ENCODE peak calls at places on chromosomes 13 and 19, in four cellular contexts. E is A549, P is K562, S is HepG2. X is an unnamed sample.
A peak's percentile ranks its signal among the peaks of the same experiment; 100 is the strongest.

GRCh38 chr19:13831560-13832056 is 36.4 kb downstream of the ZSWIM4 start:
- DNase-seq in S (no peak), P (no peak), E (no peak), X (no peak)

GRCh38 chr13:102260256-102260655 is 141.6 kb downstream of the FGF14 start:
- DNase-seq in S (no peak), E (no peak), P (no peak), X (no peak)

GRCh38 chr19:16367269-16367683 is 42.6 kb downstream of the KLF2 start:
- DNase-seq in P (no peak), S (no peak), E (no peak), X (no peak)

GRCh38 chr13:97222934-97223710 is 989 bp downstream of the MBNL2 start:
- DNase-seq in E (no peak), S (no peak), P (no peak), X (no peak)

GRCh38 chr19:46898731-46899130 is 37.9 kb downstream of the ARHGAP35 start:
- DNase-seq in P (no peak), S (no peak), E (no peak), X (no peak)

GRCh38 chr19:35179830-35180229 is 25.3 kb downstream of the FXYD5 start:
- DNase-seq in P (no peak), E (no peak), S (no peak), X (no peak)

GRCh38 chr13:33775339-33776108 is 42.4 kb upstream of the RFC3 start:
- DNase-seq in S (no peak), P (no peak), E (no peak), X (no peak)

GRCh38 chr19:47663435-47663910 is 49.7 kb upstream of the EHD2 start:
- DNase-seq in P (no peak), S (peak; percentile 14), E (no peak), X (no peak)

GRCh38 chr13:60990032-60990733 is 425.5 kb downstream of the PCDH20 start:
- DNase-seq in S (peak; percentile 12), P (no peak), E (no peak), X (peak; percentile 63)

GRCh38 chr19:647566-648284 is 8.0 kb downstream of the FGF22 start:
- DNase-seq in S (no peak), E (no peak), P (no peak), X (no peak)

GRCh38 chr13:51000058-51000457 is 90.5 kb downstream of the RNASEH2B start:
- DNase-seq in E (no peak), P (no peak), S (no peak), X (no peak)

GRCh38 chr19:39199025-39199424 is 2.3 kb downstream of the NCCRP1 start:
- DNase-seq in E (no peak), S (peak; percentile 35), P (no peak), X (peak; percentile 42)

GRCh38 chr13:97018029-97018819 is 23.9 kb upstream of the OXGR1 start:
- DNase-seq in S (peak; percentile 36), E (no peak), P (peak; percentile 16), X (peak; percentile 29)

GRCh38 chr19:10292206-10292788 is 2.5 kb downstream of the ICAM5 start:
- DNase-seq in S (peak; percentile 27), E (no peak), P (peak; percentile 97), X (peak; percentile 99)

GRCh38 chr13:110485604-110486003 is 75.9 kb downstream of the RAB20 start:
- DNase-seq in E (no peak), P (no peak), S (peak; percentile 91), X (peak; percentile 86)

GRCh38 chr13:43307921-43308433 is 284.6 kb downstream of the DNAJC15 start:
- DNase-seq in P (no peak), S (peak; percentile 86), E (no peak), X (no peak)

GRCh38 chr19:17328517-17329060 is 6.1 kb downstream of the ANO8 start:
- DNase-seq in S (no peak), E (no peak), P (no peak), X (peak; percentile 49)

GRCh38 chr19:582497-583197 is 7.0 kb upstream of the HCN2 start:
- DNase-seq in S (no peak), E (no peak), P (no peak), X (no peak)

GRCh38 chr19:9673912-9674668 is 810 bp downstream of the ZNF562 start:
- DNase-seq in P (no peak), E (no peak), S (peak; percentile 15), X (no peak)

GRCh38 chr13:50780201-50781015 is 63.1 kb downstream of the DLEU7 start:
- DNase-seq in S (no peak), P (no peak), E (no peak), X (no peak)

GRCh38 chr19:41872775-41873647 is 4.1 kb upstream of the CD79A start:
- DNase-seq in S (peak; percentile 72), E (peak; percentile 90), P (peak; percentile 71), X (peak; percentile 94)

DNA sequence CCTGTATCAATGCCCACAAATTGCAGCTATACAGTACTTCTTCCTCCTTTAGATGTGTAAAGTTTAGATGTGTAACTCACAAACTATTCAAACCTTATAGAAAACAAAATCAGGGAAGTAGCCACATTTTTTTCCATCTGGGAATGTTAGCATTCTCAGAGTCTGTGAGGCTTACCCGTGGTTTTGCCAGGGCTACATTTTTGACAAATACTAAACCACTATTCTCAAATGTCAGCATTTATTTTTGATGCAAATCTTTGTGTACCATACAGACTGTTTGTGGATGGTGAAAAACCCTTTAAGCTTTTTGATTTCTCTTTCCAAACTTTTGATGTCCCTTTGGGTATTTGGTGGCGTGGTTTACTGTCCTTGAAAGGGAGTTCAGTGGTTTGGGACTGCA is 216.4 kb downstream of the POSTN start:
- DNase-seq in S (no peak), P (no peak), E (no peak), X (no peak)
- TF ChIP-seq HMGXB4 in S (no peak), P (no peak), E (no peak), X (no peak)

DNA sequence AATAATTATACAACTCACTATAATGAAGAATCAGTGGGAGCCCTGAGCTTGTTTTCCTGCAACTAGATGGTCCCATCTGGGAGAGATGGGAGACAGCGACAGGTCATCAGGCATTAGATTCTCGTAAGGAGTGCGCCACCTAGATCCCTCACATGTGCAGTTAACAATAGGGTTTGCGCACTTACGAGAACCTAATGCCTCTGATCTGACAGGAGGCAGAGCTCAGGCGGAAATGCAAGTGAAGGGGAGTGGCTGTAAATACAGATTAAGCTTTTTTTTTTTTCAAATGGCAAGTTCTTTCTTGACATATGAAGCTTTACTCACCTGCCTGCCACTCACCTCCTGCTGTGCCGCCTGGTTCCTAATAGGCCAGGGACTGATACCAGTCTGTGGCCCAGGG is 14.4 kb downstream of the CDC16 start:
- DNase-seq in S (no peak), P (no peak), E (no peak), X (no peak)
- TF ChIP-seq USF2 in S (no peak), P (no peak), E (no peak), X (no peak)

GRCh38 chr13:69856331-69856730 is 251.3 kb upstream of the ATXN8OS start:
- DNase-seq in P (no peak), E (no peak), S (no peak), X (no peak)

DNA sequence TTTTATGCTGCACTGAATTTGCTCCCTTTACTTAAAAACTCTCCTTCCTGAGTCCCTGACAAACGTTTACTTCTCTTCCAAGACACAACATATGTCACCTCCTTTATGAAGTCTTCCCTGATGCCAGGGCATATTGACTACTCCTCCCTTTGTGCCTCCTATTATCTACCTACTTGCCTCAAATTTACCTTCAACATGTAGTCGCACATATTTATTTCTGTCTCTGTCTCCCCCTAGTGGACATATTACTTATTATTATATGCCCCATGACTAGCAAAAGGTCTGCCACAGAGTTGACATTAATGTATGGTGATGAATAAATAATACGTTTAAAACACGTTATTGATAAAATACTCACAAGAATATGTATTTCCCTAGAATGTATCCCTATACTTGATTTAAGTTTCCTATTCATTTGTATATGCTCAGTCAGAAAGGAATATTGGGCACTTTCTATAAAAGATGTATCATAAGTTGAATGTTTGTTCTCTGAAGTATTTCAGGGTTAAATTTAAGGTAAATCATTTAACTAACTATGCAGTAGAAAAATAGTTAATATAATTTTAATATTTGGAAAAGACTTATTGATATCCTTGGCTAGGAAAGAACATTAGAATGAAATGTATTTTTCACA is 250.3 kb upstream of the ATXN8OS start:
- DNase-seq in E (peak; percentile 0), S (peak; percentile 52), P (peak; percentile 5), X (no peak)
- TF ChIP-seq HMGXB4 in E (no peak), S (no peak), P (no peak), X (no peak)

GRCh38 chr13:99308481-99309087 is 1.4 kb upstream of the GPR183 start:
- DNase-seq in E (no peak), P (no peak), S (no peak), X (no peak)
- TF ChIP-seq USF2 in E (no peak), P (no peak), S (no peak), X (no peak)

GRCh38 chr13:24199016-24199415 is 38.5 kb downstream of the SPATA13 start:
- DNase-seq in S (no peak), E (no peak), P (no peak), X (no peak)
- TF ChIP-seq HMGXB4 in S (no peak), E (no peak), P (no peak), X (no peak)

GRCh38 chr13:109454167-109454917 is 332.0 kb downstream of the IRS2 start:
- DNase-seq in E (no peak), P (no peak), S (no peak), X (no peak)
- TF ChIP-seq USF2 in E (no peak), P (no peak), S (no peak), X (no peak)

DNA sequence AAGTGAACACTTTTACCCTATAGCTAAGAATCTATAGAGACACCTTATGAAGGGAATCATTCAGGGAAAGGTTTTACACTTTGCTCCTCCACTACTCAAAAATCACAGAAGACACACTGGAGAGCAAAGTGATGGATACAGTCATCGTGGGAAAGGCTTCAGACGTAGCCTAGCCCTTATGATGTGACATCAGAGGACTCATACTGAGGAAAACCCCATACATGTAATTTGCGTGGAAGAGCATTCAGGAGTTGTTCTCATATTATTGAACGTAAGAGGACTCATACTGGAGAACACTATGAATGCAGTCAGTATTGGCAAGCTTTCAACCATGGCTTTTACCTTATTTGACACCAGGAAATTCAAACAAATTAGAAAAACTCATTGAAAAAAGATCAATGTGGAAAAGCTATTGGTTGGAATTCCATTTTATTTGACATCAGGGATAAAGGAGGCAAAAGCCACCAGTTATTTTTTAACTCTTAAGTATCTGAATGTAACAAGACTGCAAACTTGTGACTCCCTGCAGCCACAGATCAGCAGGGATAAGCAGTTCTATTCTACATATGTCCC is 16.1 kb upstream of the ZNF274 start:
- DNase-seq in E (no peak), S (no peak), P (no peak), X (no peak)
- TF ChIP-seq HMGXB4 in E (no peak), S (no peak), P (no peak), X (no peak)